ENCODE peak calls at places on chromosomes 6 and 20, in ten cellular contexts. Q is activated naive CD8-positive, alpha-beta T cell treated with anti-CD3 and anti-CD28 coated beads for 36 hours; D is AG04450; Y is small intestine; T is GM20000; W is HS-5; H is pancreas; L is NCI-H2029; O is Right ventricle myocardium superior; E is activated gamma-delta T cell treated with Interleukin-2 at 50 U/mL for 16 hours. A is an unnamed sample.

GRCh38 chr20:20237093-20237959 is 130.6 kb upstream of the INSM1 start:
- DNase-seq in Q (peak; percentile 16), D (peak; percentile 3), Y (peak; percentile 55), T (peak; percentile 72), W (no peak), H (no peak), L (peak; percentile 48), O (no peak), E (peak; percentile 13), A (no peak)

GRCh38 chr20:59650418-59650817 is 46.1 kb downstream of the PHACTR3 start:
- DNase-seq in Q (no peak), D (no peak), Y (peak; percentile 29), T (no peak), W (no peak), H (no peak), L (no peak), O (no peak), E (no peak), A (no peak)

GRCh38 chr20:60117040-60117439 is 158.8 kb downstream of the CDH26 start:
- DNase-seq in Q (no peak), D (no peak), Y (no peak), T (no peak), W (no peak), H (no peak), L (no peak), O (no peak), E (no peak), A (no peak)

GRCh38 chr6:170165085-170165484 is 125.8 kb downstream of the DLL1 start:
- DNase-seq in Q (no peak), D (no peak), Y (no peak), T (no peak), W (no peak), H (no peak), L (no peak), O (peak; percentile 61), E (no peak), A (no peak)

GRCh38 chr20:24460712-24461111 is 8.7 kb upstream of the SYNDIG1 start:
- DNase-seq in Q (no peak), D (no peak), Y (no peak), T (no peak), W (no peak), H (no peak), L (no peak), O (no peak), E (no peak), A (no peak)

GRCh38 chr20:58956078-58956477 is 25.0 kb upstream of the NELFCD start:
- DNase-seq in Q (no peak), D (no peak), Y (no peak), T (no peak), W (no peak), H (no peak), L (no peak), O (no peak), E (no peak), A (no peak)

GRCh38 chr20:50575869-50576720 is 65.9 kb downstream of the PTPN1 start:
- DNase-seq in Q (peak; percentile 52), D (no peak), Y (peak; percentile 62), T (peak; percentile 60), W (no peak), H (no peak), L (peak; percentile 31), O (peak; percentile 82), E (peak; percentile 52), A (peak; percentile 67)

GRCh38 chr6:80165143-80165542 is 58.7 kb downstream of the BCKDHB start:
- DNase-seq in Q (peak; percentile 21), D (no peak), Y (no peak), T (peak; percentile 39), W (peak; percentile 80), H (no peak), L (no peak), O (no peak), E (no peak), A (peak; percentile 83)

GRCh38 chr20:63316502-63316921 is 23.5 kb downstream of the COL20A1 start:
- DNase-seq in Q (no peak), D (no peak), Y (no peak), T (no peak), W (no peak), H (peak; percentile 24), L (no peak), O (peak; percentile 19), E (no peak), A (no peak)

GRCh38 chr6:4533576-4533975 is 242.6 kb upstream of the CDYL start:
- DNase-seq in Q (no peak), D (no peak), Y (no peak), T (no peak), W (no peak), H (no peak), L (no peak), O (no peak), E (no peak), A (no peak)

GRCh38 chr6:109434456-109434855 is 6.0 kb downstream of the PPIL6 start:
- DNase-seq in Q (no peak), D (no peak), Y (no peak), T (no peak), W (no peak), H (no peak), L (no peak), O (no peak), E (no peak), A (no peak)

GRCh38 chr6:34189806-34190503 is 44.1 kb upstream of the GRM4 start:
- DNase-seq in Q (peak; percentile 32), D (no peak), Y (no peak), T (no peak), W (no peak), H (no peak), L (no peak), O (peak; percentile 57), E (peak; percentile 51), A (peak; percentile 32)

GRCh38 chr20:21096321-21097043 is 9.7 kb downstream of the LINC00237 start:
- DNase-seq in Q (no peak), D (no peak), Y (peak; percentile 50), T (peak; percentile 18), W (no peak), H (no peak), L (peak; percentile 74), O (no peak), E (no peak), A (no peak)

GRCh38 chr20:59235226-59235625 is 65.2 kb upstream of the EDN3 start:
- DNase-seq in Q (peak; percentile 4), D (no peak), Y (no peak), T (no peak), W (no peak), H (no peak), L (no peak), O (no peak), E (no peak), A (no peak)

GRCh38 chr6:12403201-12403826 is 113.2 kb downstream of the EDN1 start:
- DNase-seq in Q (no peak), D (no peak), Y (peak; percentile 13), T (no peak), W (peak; percentile 63), H (no peak), L (no peak), O (no peak), E (no peak), A (no peak)

GRCh38 chr6:30881987-30882763 is 2.1 kb upstream of the DDR1 start:
- DNase-seq in Q (no peak), D (peak; percentile 34), Y (no peak), T (peak; percentile 17), W (no peak), H (no peak), L (no peak), O (no peak), E (no peak), A (no peak)

GRCh38 chr6:128710305-128710704 is 172.6 kb upstream of the LAMA2 start:
- DNase-seq in Q (no peak), D (no peak), Y (no peak), T (no peak), W (no peak), H (no peak), L (no peak), O (no peak), E (no peak), A (no peak)

GRCh38 chr6:43376551-43376981 is 7.1 kb upstream of the ZNF318 start:
- DNase-seq in Q (peak; percentile 47), D (no peak), Y (peak; percentile 58), T (no peak), W (no peak), H (no peak), L (no peak), O (no peak), E (no peak), A (no peak)

GRCh38 chr6:39530201-39530759 is 194.9 kb downstream of the KIF6 start:
- DNase-seq in Q (no peak), D (no peak), Y (no peak), T (peak; percentile 80), W (peak; percentile 38), H (no peak), L (no peak), O (no peak), E (no peak), A (no peak)

GRCh38 chr20:58558483-58559367 is 43.5 kb upstream of the APCDD1L start:
- DNase-seq in Q (no peak), D (no peak), Y (no peak), T (no peak), W (no peak), H (no peak), L (no peak), O (no peak), E (no peak), A (no peak)

GRCh38 chr20:17524551-17524950 is 6.6 kb downstream of the BFSP1 start:
- DNase-seq in Q (no peak), D (no peak), Y (no peak), T (no peak), W (no peak), H (no peak), L (no peak), O (no peak), E (no peak), A (no peak)

GRCh38 chr6:111774346-111774703 is 98.9 kb downstream of the FYN start:
- DNase-seq in Q (no peak), D (no peak), Y (no peak), T (no peak), W (no peak), H (no peak), L (no peak), O (no peak), E (no peak), A (no peak)

GRCh38 chr6:125787791-125788190 is 3.0 kb upstream of the NCOA7 start:
- DNase-seq in Q (no peak), D (no peak), Y (peak; percentile 60), T (no peak), W (no peak), H (no peak), L (no peak), O (no peak), E (no peak), A (no peak)

GRCh38 chr6:34573567-34574183 is 17.5 kb upstream of the SPDEF start:
- DNase-seq in Q (no peak), D (no peak), Y (no peak), T (no peak), W (no peak), H (no peak), L (no peak), O (no peak), E (no peak), A (no peak)

GRCh38 chr20:48204499-48204898 is 419.2 kb upstream of the SULF2 start:
- DNase-seq in Q (no peak), D (no peak), Y (no peak), T (no peak), W (no peak), H (no peak), L (no peak), O (no peak), E (no peak), A (no peak)

GRCh38 chr6:40896696-40897095 is 142.3 kb downstream of the UNC5CL start:
- DNase-seq in Q (no peak), D (no peak), Y (no peak), T (no peak), W (no peak), H (no peak), L (no peak), O (no peak), E (no peak), A (no peak)

GRCh38 chr6:38776515-38776914 is 61.4 kb downstream of the DNAH8 start:
- DNase-seq in Q (no peak), D (no peak), Y (no peak), T (no peak), W (peak; percentile 71), H (no peak), L (no peak), O (no peak), E (no peak), A (no peak)